ENCODE peak calls at places on chromosomes 2 and 18, in six cellular contexts. P is ELR; V is fibroblast of mammary gland; O is renal cortical epithelial cell; B is CD8-positive, alpha-beta T cell; Y is OCI-LY7. L is an unnamed sample.

GRCh38 chr2:153770359-153770991 is 101.2 kb upstream of the GALNT13 start:
- DNase-seq in P (no peak), Y (no peak), V (peak), B (no peak), O (no peak), L (peak)

GRCh38 chr2:147855316-147855715 is 10.5 kb downstream of the ACVR2A start:
- DNase-seq in B (no peak), Y (no peak), O (no peak), P (no peak), V (no peak), L (no peak)

GRCh38 chr2:215396595-215397313 is 39.1 kb downstream of the FN1 start:
- DNase-seq in P (peak), Y (no peak), V (no peak), B (no peak), O (peak), L (no peak)

GRCh38 chr18:23528580-23529472 is 25.5 kb downstream of the RMC1 start:
- DNase-seq in O (peak), P (peak), V (peak), Y (no peak), B (no peak), L (no peak)

GRCh38 chr2:226308981-226309380 is 490.6 kb downstream of the IRS1 start:
- DNase-seq in O (no peak), P (peak), V (peak), B (no peak), Y (no peak), L (no peak)

GRCh38 chr2:225399509-225399908 is at the start of gene NYAP2:
- DNase-seq in Y (no peak), O (no peak), V (no peak), B (no peak), P (no peak), L (peak)

GRCh38 chr2:101803128-101803527 is 105.6 kb downstream of the MAP4K4 start:
- DNase-seq in V (peak), B (no peak), P (peak), Y (no peak), O (peak), L (no peak)

GRCh38 chr2:201363857-201364560 is 6.9 kb upstream of the FLACC1 start:
- DNase-seq in V (peak), Y (peak), B (no peak), O (peak), P (peak), L (peak)

GRCh38 chr2:171095014-171095582 is 65.6 kb downstream of the TLK1 start:
- DNase-seq in P (no peak), V (no peak), Y (no peak), O (no peak), B (no peak), L (no peak)

GRCh38 chr18:59272971-59273935 is at the start of gene RAX:
- DNase-seq in V (peak), O (no peak), Y (no peak), B (no peak), P (peak), L (peak)

GRCh38 chr2:217890445-217890844 is 112.3 kb downstream of the TNS1 start:
- DNase-seq in V (peak), Y (no peak), B (no peak), O (peak), P (peak), L (peak)

GRCh38 chr18:26655614-26656400 is 107.5 kb upstream of the KCTD1 start:
- DNase-seq in P (peak), B (no peak), O (peak), Y (no peak), V (peak), L (peak)

GRCh38 chr18:72542993-72543361 is 1.2 kb downstream of the CBLN2 start:
- DNase-seq in V (no peak), O (no peak), P (no peak), B (no peak), Y (no peak), L (peak)

GRCh38 chr18:25305584-25305983 is 46.4 kb downstream of the ZNF521 start:
- DNase-seq in B (no peak), V (peak), O (no peak), P (peak), Y (no peak), L (no peak)

GRCh38 chr2:81266106-81266505 is 961.6 kb upstream of the LRRTM1 start:
- DNase-seq in O (peak), P (peak), B (no peak), V (no peak), Y (peak), L (peak)

GRCh38 chr18:21038201-21038600 is 73.4 kb downstream of the ROCK1 start:
- DNase-seq in B (no peak), V (no peak), P (no peak), Y (no peak), O (no peak), L (no peak)

GRCh38 chr18:33833847-33834246 is 255.8 kb downstream of the ASXL3 start:
- DNase-seq in B (no peak), O (peak), V (no peak), P (no peak), Y (peak), L (no peak)

GRCh38 chr2:95379616-95379925 is 22.9 kb upstream of the FAHD2A start:
- DNase-seq in P (peak), V (no peak), Y (peak), B (no peak), O (no peak), L (peak)

GRCh38 chr2:115771516-115771915 is 1329.1 kb downstream of the DPP10 start:
- DNase-seq in O (no peak), P (no peak), V (no peak), B (no peak), Y (no peak), L (no peak)

GRCh38 chr2:23622466-23622865 is 237.5 kb downstream of the KLHL29 start:
- DNase-seq in V (no peak), P (no peak), B (no peak), Y (no peak), O (no peak), L (no peak)

GRCh38 chr2:229409751-229410181 is 138.7 kb upstream of the PID1 start:
- DNase-seq in V (peak), P (peak), B (no peak), Y (no peak), O (no peak), L (no peak)

GRCh38 chr18:36813111-36813752 is 15.6 kb downstream of the TPGS2 start:
- DNase-seq in V (no peak), O (no peak), P (no peak), Y (no peak), B (no peak), L (no peak)

GRCh38 chr18:10080372-10080771 is 166.6 kb downstream of the VAPA start:
- DNase-seq in V (no peak), P (no peak), B (no peak), Y (no peak), O (no peak), L (no peak)

L was measured in neural progenitor cell.